ENCODE peak calls at places on chromosomes 7 and 10, in nine cellular contexts. A, P, F, G, Q, Y, I, R and C are unnamed samples.

GRCh38 chr10:48926255-48926654 is 13.4 kb downstream of the LRRC18 start:
- DNase-seq in R (no peak), G (no peak), Q (no peak), I (no peak), Y (no peak), P (no peak), F (no peak), A (no peak), C (no peak)

GRCh38 chr7:106367018-106367420 is 82.2 kb upstream of the NAMPT start:
- DNase-seq in R (no peak), Q (no peak), A (peak; percentile 38), I (no peak), G (peak; percentile 48), F (no peak), P (no peak), Y (peak; percentile 12), C (no peak)

GRCh38 chr7:134784251-134785049 is 5.0 kb downstream of the CALD1 start:
- DNase-seq in Q (no peak), A (no peak), R (no peak), P (no peak), Y (no peak), G (no peak), I (no peak), F (no peak), C (no peak)

GRCh38 chr7:71718563-71718962 is 586.6 kb downstream of the GALNT17 start:
- DNase-seq in F (no peak), A (no peak), R (no peak), Y (no peak), I (no peak), P (no peak), G (no peak), Q (no peak), C (no peak)

GRCh38 chr7:47088329-47089067 is 493.4 kb downstream of the TNS3 start:
- DNase-seq in Q (no peak), Y (peak; percentile 30), I (peak; percentile 65), R (no peak), G (peak; percentile 55), A (peak; percentile 86), F (peak; percentile 7), P (peak; percentile 43), C (no peak)

GRCh38 chr7:61576-62360 is 130.6 kb upstream of the FAM20C start:
- DNase-seq in R (no peak), Q (no peak), P (no peak), A (no peak), I (no peak), Y (no peak), F (no peak), G (peak; percentile 17), C (no peak)

GRCh38 chr10:132642732-132643008 is 105.1 kb downstream of the INPP5A start:
- DNase-seq in Q (no peak), Y (no peak), F (no peak), I (no peak), G (no peak), R (no peak), A (no peak), P (no peak), C (peak; percentile 15)

GRCh38 chr7:11552676-11553075 is 279.3 kb downstream of the THSD7A start:
- DNase-seq in P (no peak), R (no peak), Q (no peak), Y (no peak), A (no peak), G (no peak), I (no peak), F (no peak), C (no peak)

GRCh38 chr7:104940023-104940710 is 73.8 kb upstream of the KMT2E start:
- DNase-seq in A (no peak), I (no peak), Q (no peak), R (no peak), F (no peak), G (peak; percentile 56), P (no peak), Y (no peak), C (no peak)

GRCh38 chr7:148753224-148753623 is 54.5 kb downstream of the CUL1 start:
- DNase-seq in I (no peak), F (no peak), G (no peak), R (no peak), P (no peak), Q (no peak), Y (no peak), A (no peak), C (no peak)